ENCODE peak calls at places on chromosome 18, in ten cellular contexts. One of them, this sample, is unnamed.

GRCh38 chr18:45119888-45120287 is 439.2 kb downstream of the SETBP1 start:
- DNase-seq in mammary epithelial cell: no peak
- DNase-seq in keratinocyte: no peak
- DNase-seq in fibroblast of lung: peak
- DNase-seq in IMR-90: no peak
- DNase-seq in astrocyte: no peak
- DNase-seq in trophoblast cell: no peak
- DNase-seq in neural progenitor cell: no peak
- DNase-seq in colonic mucosa: no peak
- DNase-seq in GM12878: no peak
- DNase-seq in this sample: no peak

GRCh38 chr18:468841-469796 is 31.4 kb downstream of the COLEC12 start:
- DNase-seq in mammary epithelial cell: no peak
- DNase-seq in keratinocyte: no peak
- DNase-seq in fibroblast of lung: no peak
- DNase-seq in IMR-90: no peak
- DNase-seq in astrocyte: no peak
- DNase-seq in trophoblast cell: no peak
- DNase-seq in neural progenitor cell: no peak
- DNase-seq in colonic mucosa: no peak
- DNase-seq in GM12878: no peak
- DNase-seq in this sample: peak

GRCh38 chr18:35862115-35862640 is 110.3 kb upstream of the RMP24 start:
- DNase-seq in mammary epithelial cell: peak
- DNase-seq in keratinocyte: no peak
- DNase-seq in fibroblast of lung: peak
- DNase-seq in IMR-90: no peak
- DNase-seq in astrocyte: peak
- DNase-seq in trophoblast cell: no peak
- DNase-seq in neural progenitor cell: no peak
- DNase-seq in colonic mucosa: no peak
- DNase-seq in GM12878: no peak
- DNase-seq in this sample: peak

GRCh38 chr18:36589857-36590543 is 238.8 kb downstream of the TPGS2 start:
- DNase-seq in mammary epithelial cell: peak
- DNase-seq in keratinocyte: peak
- DNase-seq in fibroblast of lung: peak
- DNase-seq in IMR-90: peak
- DNase-seq in astrocyte: peak
- DNase-seq in trophoblast cell: no peak
- DNase-seq in neural progenitor cell: no peak
- DNase-seq in colonic mucosa: no peak
- DNase-seq in GM12878: no peak
- DNase-seq in this sample: no peak

GRCh38 chr18:13726972-13727331 is 479 bp downstream of the RNMT start:
- DNase-seq in mammary epithelial cell: peak
- DNase-seq in keratinocyte: no peak
- DNase-seq in fibroblast of lung: peak
- DNase-seq in IMR-90: peak
- DNase-seq in astrocyte: no peak
- DNase-seq in trophoblast cell: peak
- DNase-seq in neural progenitor cell: peak
- DNase-seq in colonic mucosa: peak
- DNase-seq in GM12878: no peak
- DNase-seq in this sample: peak

GRCh38 chr18:67509711-67510110 is 6.8 kb downstream of the DSEL start:
- DNase-seq in mammary epithelial cell: no peak
- DNase-seq in keratinocyte: no peak
- DNase-seq in fibroblast of lung: peak
- DNase-seq in IMR-90: peak
- DNase-seq in astrocyte: peak
- DNase-seq in trophoblast cell: no peak
- DNase-seq in neural progenitor cell: no peak
- DNase-seq in colonic mucosa: no peak
- DNase-seq in GM12878: no peak
- DNase-seq in this sample: no peak

GRCh38 chr18:51020536-51020935 is 9.5 kb upstream of the SMAD4 start:
- DNase-seq in mammary epithelial cell: no peak
- DNase-seq in keratinocyte: no peak
- DNase-seq in fibroblast of lung: no peak
- DNase-seq in IMR-90: no peak
- DNase-seq in astrocyte: no peak
- DNase-seq in trophoblast cell: no peak
- DNase-seq in neural progenitor cell: no peak
- DNase-seq in colonic mucosa: no peak
- DNase-seq in GM12878: no peak
- DNase-seq in this sample: no peak

GRCh38 chr18:11669271-11669947 is 19.7 kb upstream of the GNAL start:
- DNase-seq in mammary epithelial cell: peak
- DNase-seq in keratinocyte: peak
- DNase-seq in fibroblast of lung: no peak
- DNase-seq in IMR-90: no peak
- DNase-seq in astrocyte: no peak
- DNase-seq in trophoblast cell: no peak
- DNase-seq in neural progenitor cell: no peak
- DNase-seq in colonic mucosa: no peak
- DNase-seq in GM12878: no peak
- DNase-seq in this sample: no peak

GRCh38 chr18:62715439-62715792 is at the start of gene PHLPP1:
- DNase-seq in mammary epithelial cell: no peak
- DNase-seq in keratinocyte: no peak
- DNase-seq in fibroblast of lung: no peak
- DNase-seq in IMR-90: no peak
- DNase-seq in astrocyte: no peak
- DNase-seq in trophoblast cell: no peak
- DNase-seq in neural progenitor cell: no peak
- DNase-seq in colonic mucosa: no peak
- DNase-seq in GM12878: no peak
- DNase-seq in this sample: peak

GRCh38 chr18:29164020-29164706 is 987.2 kb upstream of the CDH2 start:
- DNase-seq in mammary epithelial cell: peak
- DNase-seq in keratinocyte: peak
- DNase-seq in fibroblast of lung: peak
- DNase-seq in IMR-90: peak
- DNase-seq in astrocyte: peak
- DNase-seq in trophoblast cell: peak
- DNase-seq in neural progenitor cell: no peak
- DNase-seq in colonic mucosa: no peak
- DNase-seq in GM12878: no peak
- DNase-seq in this sample: no peak

GRCh38 chr18:28147674-28148171 is 29.2 kb downstream of the CDH2 start:
- DNase-seq in mammary epithelial cell: peak
- DNase-seq in keratinocyte: no peak
- DNase-seq in fibroblast of lung: peak
- DNase-seq in IMR-90: peak
- DNase-seq in astrocyte: peak
- DNase-seq in trophoblast cell: no peak
- DNase-seq in neural progenitor cell: no peak
- DNase-seq in colonic mucosa: no peak
- DNase-seq in GM12878: no peak
- DNase-seq in this sample: no peak

GRCh38 chr18:2218101-2218500 is 353.2 kb downstream of the METTL4 start:
- DNase-seq in mammary epithelial cell: no peak
- DNase-seq in keratinocyte: no peak
- DNase-seq in fibroblast of lung: no peak
- DNase-seq in IMR-90: no peak
- DNase-seq in astrocyte: no peak
- DNase-seq in trophoblast cell: no peak
- DNase-seq in neural progenitor cell: no peak
- DNase-seq in colonic mucosa: no peak
- DNase-seq in GM12878: no peak
- DNase-seq in this sample: no peak

GRCh38 chr18:42114310-42114943 is 159.4 kb downstream of the PIK3C3 start:
- DNase-seq in mammary epithelial cell: peak
- DNase-seq in keratinocyte: peak
- DNase-seq in fibroblast of lung: peak
- DNase-seq in IMR-90: peak
- DNase-seq in astrocyte: peak
- DNase-seq in trophoblast cell: peak
- DNase-seq in neural progenitor cell: peak
- DNase-seq in colonic mucosa: peak
- DNase-seq in GM12878: peak
- DNase-seq in this sample: peak

GRCh38 chr18:26765498-26765897 is 100.0 kb downstream of the AQP4 start:
- DNase-seq in mammary epithelial cell: no peak
- DNase-seq in keratinocyte: no peak
- DNase-seq in fibroblast of lung: no peak
- DNase-seq in IMR-90: no peak
- DNase-seq in astrocyte: no peak
- DNase-seq in trophoblast cell: no peak
- DNase-seq in neural progenitor cell: no peak
- DNase-seq in colonic mucosa: no peak
- DNase-seq in GM12878: no peak
- DNase-seq in this sample: no peak

GRCh38 chr18:45760443-45761036 is 36.6 kb downstream of the SLC14A1 start:
- DNase-seq in mammary epithelial cell: no peak
- DNase-seq in keratinocyte: no peak
- DNase-seq in fibroblast of lung: no peak
- DNase-seq in IMR-90: peak
- DNase-seq in astrocyte: no peak
- DNase-seq in trophoblast cell: no peak
- DNase-seq in neural progenitor cell: peak
- DNase-seq in colonic mucosa: no peak
- DNase-seq in GM12878: no peak
- DNase-seq in this sample: peak

GRCh38 chr18:2348003-2348402 is 223.3 kb downstream of the METTL4 start:
- DNase-seq in mammary epithelial cell: no peak
- DNase-seq in keratinocyte: no peak
- DNase-seq in fibroblast of lung: no peak
- DNase-seq in IMR-90: no peak
- DNase-seq in astrocyte: no peak
- DNase-seq in trophoblast cell: no peak
- DNase-seq in neural progenitor cell: no peak
- DNase-seq in colonic mucosa: no peak
- DNase-seq in GM12878: no peak
- DNase-seq in this sample: no peak

GRCh38 chr18:51135361-51135760 is 62.1 kb downstream of the MEX3C start:
- DNase-seq in mammary epithelial cell: peak
- DNase-seq in keratinocyte: peak
- DNase-seq in fibroblast of lung: peak
- DNase-seq in IMR-90: peak
- DNase-seq in astrocyte: peak
- DNase-seq in trophoblast cell: peak
- DNase-seq in neural progenitor cell: no peak
- DNase-seq in colonic mucosa: no peak
- DNase-seq in GM12878: no peak
- DNase-seq in this sample: no peak

GRCh38 chr18:44594779-44595467 is 85.8 kb upstream of the SETBP1 start:
- DNase-seq in mammary epithelial cell: peak
- DNase-seq in keratinocyte: no peak
- DNase-seq in fibroblast of lung: peak
- DNase-seq in IMR-90: peak
- DNase-seq in astrocyte: peak
- DNase-seq in trophoblast cell: no peak
- DNase-seq in neural progenitor cell: no peak
- DNase-seq in colonic mucosa: no peak
- DNase-seq in GM12878: no peak
- DNase-seq in this sample: no peak

GRCh38 chr18:13173573-13173972 is 45.0 kb upstream of the LDLRAD4 start:
- DNase-seq in mammary epithelial cell: no peak
- DNase-seq in keratinocyte: no peak
- DNase-seq in fibroblast of lung: no peak
- DNase-seq in IMR-90: no peak
- DNase-seq in astrocyte: no peak
- DNase-seq in trophoblast cell: no peak
- DNase-seq in neural progenitor cell: no peak
- DNase-seq in colonic mucosa: no peak
- DNase-seq in GM12878: no peak
- DNase-seq in this sample: no peak

GRCh38 chr18:57581301-57581934 is 5.1 kb downstream of the FECH start:
- DNase-seq in mammary epithelial cell: no peak
- DNase-seq in keratinocyte: no peak
- DNase-seq in fibroblast of lung: no peak
- DNase-seq in IMR-90: no peak
- DNase-seq in astrocyte: no peak
- DNase-seq in trophoblast cell: no peak
- DNase-seq in neural progenitor cell: no peak
- DNase-seq in colonic mucosa: no peak
- DNase-seq in GM12878: peak
- DNase-seq in this sample: no peak
- H3K9ac ChIP-seq in mammary epithelial cell: no peak
- H3K9ac ChIP-seq in keratinocyte: no peak
- H3K9ac ChIP-seq in fibroblast of lung: no peak
- H3K9ac ChIP-seq in IMR-90: no peak
- H3K9ac ChIP-seq in astrocyte: no peak
- H3K9ac ChIP-seq in trophoblast cell: no peak
- H3K9ac ChIP-seq in neural progenitor cell: no peak
- H3K9ac ChIP-seq in colonic mucosa: no peak
- H3K9ac ChIP-seq in GM12878: no peak
- H3K9ac ChIP-seq in this sample: no peak

GRCh38 chr18:31678425-31678824 is 6.0 kb downstream of the B4GALT6 start:
- DNase-seq in mammary epithelial cell: no peak
- DNase-seq in keratinocyte: no peak
- DNase-seq in fibroblast of lung: no peak
- DNase-seq in IMR-90: no peak
- DNase-seq in astrocyte: no peak
- DNase-seq in trophoblast cell: no peak
- DNase-seq in neural progenitor cell: no peak
- DNase-seq in colonic mucosa: no peak
- DNase-seq in GM12878: no peak
- DNase-seq in this sample: no peak
- H3K27ac ChIP-seq in mammary epithelial cell: peak
- H3K27ac ChIP-seq in keratinocyte: peak
- H3K27ac ChIP-seq in fibroblast of lung: no peak
- H3K27ac ChIP-seq in IMR-90: no peak
- H3K27ac ChIP-seq in astrocyte: peak
- H3K27ac ChIP-seq in trophoblast cell: no peak
- H3K27ac ChIP-seq in neural progenitor cell: no peak
- H3K27ac ChIP-seq in colonic mucosa: peak
- H3K27ac ChIP-seq in GM12878: peak
- H3K27ac ChIP-seq in this sample: no peak

DNA sequence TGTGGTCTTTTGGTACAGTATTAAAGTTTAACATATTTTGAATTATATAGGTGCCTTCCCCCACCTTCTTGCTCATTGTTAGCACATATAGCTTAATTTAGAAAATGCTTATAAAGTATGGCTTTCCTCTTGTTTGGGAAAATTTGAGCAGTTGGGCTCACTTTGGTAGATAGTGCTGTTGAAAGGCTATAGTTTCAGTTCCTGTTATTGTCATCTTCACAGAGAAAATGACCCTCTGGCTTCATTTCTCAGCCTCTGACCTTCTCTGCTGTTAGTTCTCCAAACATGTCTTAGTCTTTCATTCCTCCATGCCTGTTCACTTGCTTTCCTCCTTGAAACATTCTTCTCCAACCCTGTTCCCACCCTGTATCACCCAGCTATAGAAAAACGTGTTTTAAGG is 200.6 kb downstream of the WDR7 start:
- DNase-seq in mammary epithelial cell: no peak
- DNase-seq in keratinocyte: no peak
- DNase-seq in fibroblast of lung: no peak
- DNase-seq in IMR-90: no peak
- DNase-seq in astrocyte: no peak
- DNase-seq in trophoblast cell: no peak
- DNase-seq in neural progenitor cell: no peak
- DNase-seq in colonic mucosa: no peak
- DNase-seq in GM12878: peak
- DNase-seq in this sample: no peak
- H3K9ac ChIP-seq in mammary epithelial cell: no peak
- H3K9ac ChIP-seq in keratinocyte: no peak
- H3K9ac ChIP-seq in fibroblast of lung: no peak
- H3K9ac ChIP-seq in IMR-90: no peak
- H3K9ac ChIP-seq in astrocyte: no peak
- H3K9ac ChIP-seq in trophoblast cell: no peak
- H3K9ac ChIP-seq in neural progenitor cell: no peak
- H3K9ac ChIP-seq in colonic mucosa: no peak
- H3K9ac ChIP-seq in GM12878: no peak
- H3K9ac ChIP-seq in this sample: no peak

GRCh38 chr18:31657823-31658669 is 26.3 kb downstream of the B4GALT6 start:
- DNase-seq in mammary epithelial cell: no peak
- DNase-seq in keratinocyte: no peak
- DNase-seq in fibroblast of lung: no peak
- DNase-seq in IMR-90: no peak
- DNase-seq in astrocyte: no peak
- DNase-seq in trophoblast cell: peak
- DNase-seq in neural progenitor cell: no peak
- DNase-seq in colonic mucosa: peak
- DNase-seq in GM12878: peak
- DNase-seq in this sample: no peak
- H3K27ac ChIP-seq in mammary epithelial cell: no peak
- H3K27ac ChIP-seq in keratinocyte: no peak
- H3K27ac ChIP-seq in fibroblast of lung: no peak
- H3K27ac ChIP-seq in IMR-90: no peak
- H3K27ac ChIP-seq in astrocyte: no peak
- H3K27ac ChIP-seq in trophoblast cell: no peak
- H3K27ac ChIP-seq in neural progenitor cell: no peak
- H3K27ac ChIP-seq in colonic mucosa: peak
- H3K27ac ChIP-seq in GM12878: peak
- H3K27ac ChIP-seq in this sample: no peak

This sample was measured in Karpas-422.